ENCODE peak calls at places on chromosomes 2 and 18, in four cellular contexts. S is BE2C, H is right cardiac atrium, D is breast epithelium. G is an unnamed sample.

GRCh38 chr2:65228249-65228750 is 669 bp downstream of the ACTR2 start:
- DNase-seq in S (no peak), H (no peak), D (no peak), G (no peak)

GRCh38 chr2:25566694-25567093 is 106.7 kb downstream of the DTNB start:
- DNase-seq in S (no peak), H (peak; percentile 27), D (no peak), G (no peak)

GRCh38 chr2:153106802-153107477 is 371.6 kb downstream of the RPRM start:
- DNase-seq in S (no peak), H (no peak), D (no peak), G (no peak)

GRCh38 chr2:43215673-43216255 is 10.6 kb downstream of the ZFP36L2 start:
- DNase-seq in S (no peak), H (no peak), D (no peak), G (no peak)

GRCh38 chr2:127128508-127128907 is 21.6 kb upstream of the BIN1 start:
- DNase-seq in S (peak; percentile 52), H (no peak), D (peak; percentile 43), G (no peak)

GRCh38 chr2:25960920-25961319 is 21.4 kb downstream of the KIF3C start:
- DNase-seq in S (no peak), H (no peak), D (no peak), G (no peak)

GRCh38 chr2:2919574-2920365 is 457.8 kb downstream of the EIPR1 start:
- DNase-seq in S (peak; percentile 92), H (no peak), D (no peak), G (no peak)

GRCh38 chr18:25057491-25058050 is 294.4 kb downstream of the ZNF521 start:
- DNase-seq in S (no peak), H (no peak), D (no peak), G (no peak)

GRCh38 chr2:17051558-17051957 is 385.9 kb upstream of the CYRIA start:
- DNase-seq in S (no peak), H (no peak), D (no peak), G (no peak)

GRCh38 chr2:16948073-16948472 is 282.4 kb upstream of the CYRIA start:
- DNase-seq in S (no peak), H (no peak), D (no peak), G (no peak)

GRCh38 chr2:181046833-181047232 is 66.4 kb downstream of the UBE2E3 start:
- DNase-seq in S (no peak), H (no peak), D (no peak), G (no peak)

GRCh38 chr2:67565761-67566160 is 168.6 kb downstream of the ETAA1 start:
- DNase-seq in S (no peak), H (peak; percentile 25), D (no peak), G (no peak)

GRCh38 chr2:179702912-179703311 is 158.5 kb downstream of the ZNF385B start:
- DNase-seq in S (no peak), H (no peak), D (no peak), G (no peak)

GRCh38 chr2:179703702-179704101 is 157.7 kb downstream of the ZNF385B start:
- DNase-seq in S (no peak), H (no peak), D (no peak), G (no peak)

GRCh38 chr2:179701524-179702110 is 159.8 kb downstream of the ZNF385B start:
- DNase-seq in S (no peak), H (no peak), D (no peak), G (no peak)
- H3K4me3 ChIP-seq in S (no peak overlapping the region), H (no peak overlapping the region), D (no peak overlapping the region), G (no peak overlapping the region)

GRCh38 chr18:61333746-61334490 is 688 bp downstream of the CDH20 start:
- DNase-seq in S (no peak), H (no peak), D (no peak), G (peak; percentile 26)

GRCh38 chr18:61333271-61333745 is at the start of gene CDH20:
- DNase-seq in S (no peak), H (no peak), D (no peak), G (peak; percentile 52)

GRCh38 chr18:61334951-61335736 is 1.9 kb downstream of the CDH20 start:
- DNase-seq in S (no peak), H (no peak), D (no peak), G (peak; percentile 55)

GRCh38 chr18:61335737-61336555 is 2.7 kb downstream of the CDH20 start:
- DNase-seq in S (no peak), H (no peak), D (no peak), G (no peak)

GRCh38 chr18:61334491-61334850 is 1.2 kb downstream of the CDH20 start:
- DNase-seq in S (no peak), H (no peak), D (no peak), G (peak; percentile 62)
- H3K4me3 ChIP-seq in S (no peak overlapping the region), H (peak overlapping the region; percentile 30), D (peak overlapping the region; percentile 37), G (peak overlapping the region; percentile 89)

DNA sequence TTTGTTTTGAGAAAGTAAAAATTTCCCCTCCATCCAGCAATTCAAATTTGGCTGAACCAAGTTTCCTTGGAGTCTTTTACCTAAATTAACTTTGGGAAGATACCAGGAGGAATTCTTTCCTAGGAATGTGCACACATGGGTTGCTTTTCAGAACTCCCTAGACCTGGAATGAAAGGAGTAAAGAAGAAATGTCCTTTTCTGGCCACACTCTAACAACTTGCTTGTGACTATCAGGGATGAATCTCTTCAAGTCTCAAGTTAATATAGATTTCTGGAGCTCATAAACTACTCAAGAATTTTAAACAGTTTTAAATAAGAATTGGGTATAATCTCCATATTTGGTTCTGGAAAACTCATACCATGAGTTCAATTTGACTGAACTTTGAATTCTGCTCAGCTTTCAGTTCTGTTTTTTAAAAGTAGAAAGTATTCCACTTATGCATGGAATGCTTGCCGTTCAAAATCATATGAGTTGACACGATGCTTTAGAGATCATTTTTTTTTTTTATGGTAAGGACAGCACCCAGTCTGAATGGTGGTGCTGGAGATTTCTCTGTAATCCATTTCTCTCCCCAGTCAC is 7.7 kb downstream of the RASGRP3 start:
- DNase-seq in S (no peak), H (no peak), D (no peak), G (no peak)
- H3K4me3 ChIP-seq in S (no peak overlapping the region), H (no peak overlapping the region), D (no peak overlapping the region), G (no peak overlapping the region)

DNA sequence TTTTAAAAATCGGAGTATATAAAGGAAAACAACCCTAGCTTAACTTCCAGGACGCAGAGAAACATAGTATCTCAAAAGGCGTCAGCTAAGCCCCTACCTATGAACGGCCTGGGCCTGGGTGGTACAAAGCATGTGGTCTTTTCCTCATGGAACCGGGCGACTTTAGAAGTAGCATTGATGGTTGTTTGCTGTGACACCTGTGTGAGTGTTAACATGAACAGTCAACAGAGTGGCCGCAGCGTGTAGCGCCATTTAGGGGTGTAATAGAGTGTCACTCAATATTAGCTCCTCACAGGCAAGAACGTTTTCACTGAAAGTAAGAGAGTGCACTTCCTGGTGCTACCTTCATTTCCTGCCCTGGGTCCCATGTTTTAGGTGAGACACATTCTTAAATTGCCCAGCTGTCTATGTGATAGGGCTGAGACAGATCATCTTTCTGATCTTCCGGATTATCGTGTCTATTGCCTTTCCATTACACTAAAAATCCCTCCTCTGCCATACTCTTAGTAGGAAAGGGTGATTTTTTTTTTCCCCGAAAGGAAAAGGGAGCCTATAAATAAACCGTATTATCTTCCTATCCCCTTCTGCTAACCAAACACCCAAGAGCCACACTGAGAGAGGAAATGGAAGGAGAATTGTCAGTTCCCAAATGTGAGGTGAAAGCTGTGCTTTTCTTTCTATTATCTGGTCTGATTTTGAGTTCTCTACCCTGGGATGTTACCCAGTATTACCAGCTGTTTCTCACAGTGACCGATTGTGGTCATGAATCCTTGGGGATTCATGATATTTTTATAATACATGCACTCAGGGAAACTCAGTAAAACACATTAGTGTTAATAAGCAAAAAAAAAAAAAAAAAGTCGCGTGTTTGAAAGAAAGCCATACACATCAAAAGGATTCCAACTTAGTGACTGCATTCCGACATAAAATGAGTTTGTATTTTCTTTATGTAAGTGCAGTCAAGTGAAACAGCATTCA is 1.4 kb downstream of the GORASP2 start:
- DNase-seq in S (no peak), H (no peak), D (peak; percentile 26), G (no peak)
- H3K4me3 ChIP-seq in S (peak overlapping the region; percentile 87), H (peak overlapping the region; percentile 70), D (peak overlapping the region; percentile 84), G (peak overlapping the region; percentile 95)